ENCODE peak calls at places on chromosomes 11 and 22, in eight cellular contexts. F is anterior cingulate cortex; O is fibroblast of the aortic adventitia; C is lung microvascular endothelial cell; N is EL; K is hippocampal formation; W is activated CD4-positive, alpha-beta T cell treated with anti-CD3 and anti-CD28 coated beads for 4 hours; U is HT1080. V is an unnamed sample.

GRCh38 chr11:44904261-44905080 is 46.2 kb downstream of the TP53I11 start:
- DNase-seq in F (no peak), O (no peak), C (no peak), N (no peak), K (no peak), W (no peak), U (no peak), V (no peak)

GRCh38 chr11:61888043-61888442 is 3.3 kb downstream of the FADS3 start:
- DNase-seq in F (no peak), O (peak), C (peak), N (peak), K (no peak), W (no peak), U (peak), V (no peak)

GRCh38 chr11:27673979-27674663 is 26.1 kb downstream of the BDNF start:
- DNase-seq in F (no peak), O (no peak), C (no peak), N (no peak), K (no peak), W (no peak), U (no peak), V (no peak)

GRCh38 chr11:1171985-1172728 is 14.4 kb downstream of the MUC5AC start:
- DNase-seq in F (no peak), O (no peak), C (no peak), N (no peak), K (no peak), W (no peak), U (no peak), V (no peak)

GRCh38 chr11:109697140-109697843 is 275.3 kb downstream of the C11orf87 start:
- DNase-seq in F (no peak), O (peak), C (peak), N (peak), K (no peak), W (no peak), U (peak), V (no peak)

GRCh38 chr11:30586251-30587144 is at the start of gene MPPED2:
- DNase-seq in F (peak), O (peak), C (no peak), N (no peak), K (no peak), W (no peak), U (no peak), V (no peak)

GRCh38 chr11:61334434-61335354 is 1.7 kb downstream of the TKFC start:
- DNase-seq in F (no peak), O (peak), C (no peak), N (peak), K (no peak), W (no peak), U (peak), V (no peak)

GRCh38 chr11:8225589-8226036 is 38.1 kb downstream of the LMO1 start:
- DNase-seq in F (peak), O (peak), C (peak), N (peak), K (peak), W (peak), U (peak), V (no peak)

GRCh38 chr22:24554316-24555159 is at the start of gene GUCD1:
- DNase-seq in F (no peak), O (peak), C (no peak), N (peak), K (no peak), W (peak), U (peak), V (no peak)

GRCh38 chr11:61632096-61632495 is 48.1 kb upstream of the DAGLA start:
- DNase-seq in F (no peak), O (no peak), C (no peak), N (no peak), K (no peak), W (no peak), U (no peak), V (no peak)

GRCh38 chr11:15988693-15989231 is 367.6 kb downstream of the SOX6 start:
- DNase-seq in F (no peak), O (peak), C (peak), N (no peak), K (no peak), W (no peak), U (no peak), V (no peak)

GRCh38 chr11:64261556-64262080 is 10.3 kb downstream of the PLCB3 start:
- DNase-seq in F (no peak), O (no peak), C (no peak), N (no peak), K (no peak), W (no peak), U (no peak), V (no peak)

GRCh38 chr11:64100345-64100744 is 64.6 kb downstream of the FLRT1 start:
- DNase-seq in F (no peak), O (no peak), C (no peak), N (no peak), K (no peak), W (no peak), U (no peak), V (no peak)